ENCODE peak calls at places on chromosomes 16 and 17, in nine cellular contexts. C is stomach, R is transverse colon, N is upper lobe of left lung, M is K562, A is esophagus muscularis mucosa, H is SK-N-SH, B is suprapubic skin, J is H1. W is an unnamed sample. For H3K4me1, the result is how much of the 10 kb centered on the place peaks cover.

GRCh38 chr17:19378416-19379293 is at the start of gene MAPK7:
- DNase-seq in C (no peak), R (peak), N (peak), M (peak), A (no peak), H (no peak), B (no peak), J (no peak), W (peak)

GRCh38 chr16:57539072-57539796 is 2.9 kb upstream of the CCDC102A start:
- DNase-seq in C (no peak), R (no peak), N (no peak), M (no peak), A (no peak), H (no peak), B (peak), J (no peak), W (no peak)

GRCh38 chr16:10514369-10515055 is 65.9 kb downstream of the EMP2 start:
- DNase-seq in C (peak), R (peak), N (no peak), M (peak), A (no peak), H (peak), B (no peak), J (no peak), W (peak)

GRCh38 chr17:1024076-1024475 is 27.1 kb downstream of the TIMM22 start:
- DNase-seq in C (no peak), R (no peak), N (peak), M (no peak), A (no peak), H (no peak), B (no peak), J (no peak), W (no peak)

GRCh38 chr17:37490022-37490587 is 414 bp downstream of the DUSP14 start:
- DNase-seq in C (peak), R (peak), N (peak), M (no peak), A (peak), H (peak), B (peak), J (no peak), W (peak)

GRCh38 chr16:82293671-82294070 is 123.6 kb upstream of the MPHOSPH6 start:
- DNase-seq in C (no peak), R (no peak), N (no peak), M (no peak), A (no peak), H (no peak), B (no peak), J (no peak), W (no peak)

GRCh38 chr17:75032896-75033294 is 13.9 kb downstream of the ATP5PD start:
- DNase-seq in C (no peak), R (no peak), N (no peak), M (no peak), A (no peak), H (no peak), B (no peak), J (no peak), W (no peak)

GRCh38 chr16:29862884-29863668 is at the start of gene CDIPT:
- DNase-seq in C (peak), R (peak), N (peak), M (peak), A (peak), H (peak), B (peak), J (peak), W (peak)

GRCh38 chr16:15752717-15753488 is 102.9 kb downstream of the NDE1 start:
- DNase-seq in C (no peak), R (no peak), N (no peak), M (no peak), A (no peak), H (no peak), B (no peak), J (no peak), W (no peak)

GRCh38 chr16:19711643-19712042 is 6.4 kb downstream of the KNOP1 start:
- DNase-seq in C (no peak), R (no peak), N (no peak), M (no peak), A (no peak), H (no peak), B (no peak), J (no peak), W (peak)

GRCh38 chr17:67171560-67171959 is 73.4 kb downstream of the HELZ start:
- DNase-seq in C (no peak), R (no peak), N (no peak), M (no peak), A (no peak), H (no peak), B (no peak), J (no peak), W (no peak)

GRCh38 chr17:61338000-61338864 is 61.4 kb upstream of the TBX2 start:
- DNase-seq in C (no peak), R (no peak), N (no peak), M (no peak), A (no peak), H (no peak), B (no peak), J (no peak), W (no peak)

GRCh38 chr16:12901597-12902436 is at the start of gene SHISA9:
- DNase-seq in C (no peak), R (no peak), N (peak), M (no peak), A (no peak), H (peak), B (no peak), J (no peak), W (no peak)

GRCh38 chr17:42051013-42051400 is 606 bp upstream of the C17orf113 start:
- DNase-seq in C (no peak), R (no peak), N (no peak), M (no peak), A (no peak), H (no peak), B (no peak), J (no peak), W (no peak)

GRCh38 chr17:74011963-74012362 is 191.5 kb upstream of the RPL38 start:
- DNase-seq in C (no peak), R (no peak), N (no peak), M (no peak), A (no peak), H (peak), B (no peak), J (no peak), W (no peak)

DNA sequence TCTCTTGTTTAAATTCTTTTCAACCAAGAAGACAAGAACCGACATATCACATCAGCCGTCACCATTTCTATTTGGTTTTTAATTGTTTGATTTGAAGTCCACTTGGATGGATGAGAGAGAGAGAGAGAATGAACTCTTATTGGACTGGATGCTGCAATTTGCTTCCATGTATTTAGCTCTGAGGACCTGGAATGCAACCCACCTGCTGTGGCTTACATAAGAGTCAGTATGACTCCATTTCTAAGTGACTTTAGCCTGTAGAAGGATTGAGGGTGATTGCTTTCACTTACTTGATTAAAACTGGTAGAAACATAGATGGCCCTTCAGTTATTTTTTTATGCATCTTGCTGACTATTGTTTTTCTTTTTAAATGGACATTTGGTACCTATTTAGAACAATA is 296.1 kb downstream of the CNTNAP4 start:
- DNase-seq in C (no peak), R (no peak), N (no peak), M (no peak), A (no peak), H (no peak), B (no peak), J (no peak), W (no peak)
- TF ChIP-seq EP300 in C (no peak), R (no peak), N (no peak), M (no peak), A (no peak), H (no peak), B (no peak), J (no peak), W (no peak)

DNA sequence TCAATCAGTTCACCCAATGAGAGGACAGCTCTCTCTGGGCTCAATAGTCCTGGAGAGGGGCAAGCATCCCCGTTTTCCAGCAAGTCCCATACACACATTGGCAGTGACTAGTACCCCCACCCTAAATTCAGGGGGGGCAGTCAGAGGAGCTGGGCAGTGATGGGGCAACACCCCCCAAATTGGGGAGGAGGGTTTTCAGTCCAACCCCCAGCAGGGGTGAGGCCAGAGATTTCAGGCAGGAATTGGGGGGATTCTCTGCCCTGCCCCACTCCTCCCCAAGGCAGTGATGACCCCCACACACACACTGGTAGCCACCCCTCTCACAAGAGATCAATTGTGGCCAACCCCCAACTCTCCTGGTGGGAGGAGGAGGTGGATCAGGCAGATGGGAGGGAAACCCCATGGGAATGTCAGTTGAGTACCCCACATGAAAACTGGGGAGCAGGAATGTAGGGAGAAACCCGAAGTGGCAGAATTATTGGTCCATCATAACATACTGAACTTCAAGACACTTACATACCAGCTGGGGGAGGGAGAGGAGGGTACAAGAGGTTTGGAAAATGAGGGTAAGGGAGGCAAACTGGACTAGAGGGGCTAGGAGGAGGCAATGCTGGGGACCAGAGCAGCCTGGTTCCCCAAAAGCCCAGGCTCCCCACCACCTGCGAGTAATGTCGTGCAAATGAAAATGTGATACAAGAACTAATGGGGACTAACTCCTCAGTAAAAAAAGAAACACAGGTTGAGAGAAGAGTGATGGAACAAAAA is 3.1 kb downstream of the VAMP2 start:
- DNase-seq in C (no peak), R (no peak), N (no peak), M (no peak), A (no peak), H (no peak), B (peak), J (no peak), W (peak)
- H3K4me1 ChIP-seq in C (half or more), R (half or more), N (under half), M (under half), A (half or more), H (under half), B (half or more), J (under half), W (half or more)

GRCh38 chr17:78257810-78258322 is 26.4 kb downstream of the TMEM235 start:
- DNase-seq in C (peak), R (no peak), N (peak), M (peak), A (no peak), H (peak), B (no peak), J (no peak), W (no peak)
- TF ChIP-seq POLR2AphosphoS5 in C (no peak), R (no peak), N (peak), M (no peak), A (no peak), H (no peak), B (no peak), J (no peak), W (no peak)

DNA sequence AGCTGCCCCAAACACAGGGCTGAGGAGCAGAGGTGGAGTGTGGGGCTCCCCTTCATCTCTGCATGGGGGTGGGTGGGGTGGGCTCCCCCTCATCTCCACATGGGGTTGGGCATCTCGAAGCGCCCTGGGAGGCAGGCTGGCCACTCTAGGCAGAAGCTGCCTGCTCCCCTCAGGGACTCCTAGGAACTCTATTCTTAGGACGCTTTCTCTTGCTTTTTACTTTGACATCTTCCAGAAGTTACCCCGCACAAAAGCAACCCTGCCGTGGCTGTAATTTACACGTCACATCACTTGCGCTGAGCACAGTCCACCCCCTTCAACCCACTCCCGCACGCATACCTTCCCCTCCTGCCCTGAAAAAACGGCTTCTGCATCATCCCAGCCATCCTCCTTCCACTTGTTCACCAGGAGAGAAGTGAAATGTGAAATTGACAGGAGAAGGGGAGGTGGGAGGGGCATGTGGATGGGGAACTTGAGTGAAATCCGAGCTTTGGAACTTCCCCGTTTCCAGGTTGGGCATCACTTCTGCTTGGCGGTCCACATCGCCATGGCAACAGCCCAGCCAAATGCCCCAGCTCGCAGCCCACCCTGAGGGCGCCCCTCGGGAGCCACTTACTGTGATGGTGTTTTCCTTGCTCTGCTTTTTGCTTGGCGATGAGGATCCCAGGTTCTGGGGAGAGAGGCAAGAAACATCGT is 53.7 kb upstream of the RCVRN start:
- DNase-seq in C (no peak), R (no peak), N (no peak), M (no peak), A (no peak), H (no peak), B (no peak), J (no peak), W (no peak)
- TF ChIP-seq EP300 in C (no peak), R (no peak), N (no peak), M (no peak), A (no peak), H (no peak), B (no peak), J (no peak), W (no peak)

GRCh38 chr16:73051216-73051615 is 3.3 kb upstream of the ZFHX3 start:
- DNase-seq in C (no peak), R (no peak), N (no peak), M (no peak), A (no peak), H (no peak), B (no peak), J (no peak), W (no peak)

GRCh38 chr16:73049051-73049910 is 1.4 kb upstream of the ZFHX3 start:
- DNase-seq in C (no peak), R (no peak), N (no peak), M (no peak), A (no peak), H (no peak), B (no peak), J (no peak), W (no peak)

GRCh38 chr16:73051903-73052302 is 4.0 kb upstream of the ZFHX3 start:
- DNase-seq in C (no peak), R (no peak), N (no peak), M (no peak), A (no peak), H (no peak), B (no peak), J (no peak), W (no peak)

GRCh38 chr16:73048292-73049050 is 543 bp upstream of the ZFHX3 start:
- DNase-seq in C (peak), R (peak), N (no peak), M (no peak), A (no peak), H (peak), B (peak), J (no peak), W (peak)

GRCh38 chr16:73050115-73051099 is 2.5 kb upstream of the ZFHX3 start:
- DNase-seq in C (no peak), R (no peak), N (no peak), M (no peak), A (no peak), H (peak), B (no peak), J (no peak), W (no peak)
- H3K4me1 ChIP-seq in C (half or more), R (half or more), N (half or more), M (under half), A (half or more), H (half or more), B (under half), J (under half), W (under half)